ENCODE peak calls at places on chromosomes 7 and 10, in six cellular contexts. G is nephron progenitor cell, R is glutamatergic neuron, A is choroid plexus epithelial cell, N is thoracic aorta, X is endothelial cell. J is an unnamed sample.

GRCh38 chr10:33666686-33667480 is 332.4 kb upstream of the NRP1 start:
- DNase-seq in G (no peak), R (no peak), A (peak; percentile 47), N (no peak), X (no peak), J (no peak)

GRCh38 chr7:151752816-151753600 is 123.9 kb downstream of the PRKAG2 start:
- DNase-seq in G (no peak), R (no peak), A (peak; percentile 77), N (no peak), X (no peak), J (no peak)

GRCh38 chr10:28393956-28394568 is 91.2 kb upstream of the MPP7 start:
- DNase-seq in G (peak; percentile 74), R (peak; percentile 74), A (peak; percentile 78), N (peak; percentile 18), X (peak; percentile 70), J (no peak)

GRCh38 chr10:28913850-28914249 is 236.5 kb downstream of the BAMBI start:
- DNase-seq in G (no peak), R (no peak), A (no peak), N (no peak), X (no peak), J (no peak)

GRCh38 chr7:7565746-7566650 is 686 bp upstream of the MIOS start:
- DNase-seq in G (peak; percentile 14), R (no peak), A (no peak), N (no peak), X (peak; percentile 10), J (no peak)

GRCh38 chr7:68444042-68444441 is 1154.2 kb upstream of the AUTS2 start:
- DNase-seq in G (no peak), R (no peak), A (no peak), N (no peak), X (no peak), J (no peak)

GRCh38 chr10:24917493-24917892 is 34.9 kb downstream of the PRTFDC1 start:
- DNase-seq in G (no peak), R (no peak), A (no peak), N (no peak), X (no peak), J (no peak)

GRCh38 chr10:21194510-21194993 is 297.4 kb upstream of the NEBL start:
- DNase-seq in G (no peak), R (no peak), A (peak; percentile 81), N (no peak), X (no peak), J (no peak)

GRCh38 chr7:1227814-1228534 is 4.7 kb upstream of the UNCX start:
- DNase-seq in G (peak; percentile 43), R (no peak), A (no peak), N (no peak), X (no peak), J (no peak)

GRCh38 chr10:59580257-59580863 is 129.3 kb downstream of the SLC16A9 start:
- DNase-seq in G (no peak), R (no peak), A (peak; percentile 73), N (no peak), X (no peak), J (peak; percentile 17)
- TF ChIP-seq CTCF in G (peak; percentile 31), R (peak; percentile 26), A (peak; percentile 65), N (no peak), X (no peak), J (peak; percentile 47)

DNA sequence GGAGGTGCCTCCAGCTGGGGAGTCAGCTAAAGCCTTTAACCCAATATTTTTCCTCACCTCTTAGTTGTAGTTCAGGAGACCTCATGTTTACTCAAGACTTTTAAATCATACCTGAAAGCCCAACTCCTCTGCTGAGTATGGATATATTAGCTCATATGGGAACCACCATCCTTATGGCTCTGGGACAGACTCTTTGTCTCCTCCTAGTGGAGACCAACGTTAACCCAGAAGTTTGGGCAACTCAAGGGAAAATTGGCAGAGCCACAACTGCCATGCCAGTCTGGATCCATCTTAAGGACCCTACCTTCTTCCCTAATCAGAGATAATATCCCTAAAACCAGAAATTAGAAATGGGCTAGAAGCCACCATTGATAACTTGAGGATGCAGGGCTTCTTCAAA is 80.8 kb downstream of the TMEM106B start:
- DNase-seq in G (no peak), R (no peak), A (peak; percentile 36), N (no peak), X (no peak), J (no peak)
- TF ChIP-seq CTCF in G (no peak), R (no peak), A (peak; percentile 66), N (no peak), X (no peak), J (no peak)

GRCh38 chr10:12663863-12664262 is 314.5 kb downstream of the CAMK1D start:
- DNase-seq in G (no peak), R (no peak), A (no peak), N (no peak), X (no peak), J (no peak)

GRCh38 chr10:12658526-12658925 is 309.2 kb downstream of the CAMK1D start:
- DNase-seq in G (no peak), R (no peak), A (no peak), N (no peak), X (no peak), J (no peak)

GRCh38 chr10:12657489-12657888 is 308.1 kb downstream of the CAMK1D start:
- DNase-seq in G (no peak), R (no peak), A (no peak), N (no peak), X (no peak), J (no peak)

GRCh38 chr10:12659706-12660105 is 310.4 kb downstream of the CAMK1D start:
- DNase-seq in G (no peak), R (no peak), A (no peak), N (no peak), X (no peak), J (no peak)

GRCh38 chr10:12660812-12661211 is 311.5 kb downstream of the CAMK1D start:
- DNase-seq in G (no peak), R (no peak), A (no peak), N (no peak), X (no peak), J (no peak)
- TF ChIP-seq CTCF in G (no peak), R (no peak), A (no peak), N (no peak), X (no peak), J (no peak)

GRCh38 chr7:149209518-149210269 is 14.3 kb downstream of the ZNF282 start:
- DNase-seq in G (peak; percentile 60), R (peak; percentile 87), A (peak; percentile 88), N (no peak), X (peak; percentile 80), J (peak; percentile 68)
- TF ChIP-seq CTCF in G (peak; percentile 59), R (peak; percentile 78), A (peak; percentile 92), N (no peak), X (peak; percentile 71), J (peak; percentile 62)

DNA sequence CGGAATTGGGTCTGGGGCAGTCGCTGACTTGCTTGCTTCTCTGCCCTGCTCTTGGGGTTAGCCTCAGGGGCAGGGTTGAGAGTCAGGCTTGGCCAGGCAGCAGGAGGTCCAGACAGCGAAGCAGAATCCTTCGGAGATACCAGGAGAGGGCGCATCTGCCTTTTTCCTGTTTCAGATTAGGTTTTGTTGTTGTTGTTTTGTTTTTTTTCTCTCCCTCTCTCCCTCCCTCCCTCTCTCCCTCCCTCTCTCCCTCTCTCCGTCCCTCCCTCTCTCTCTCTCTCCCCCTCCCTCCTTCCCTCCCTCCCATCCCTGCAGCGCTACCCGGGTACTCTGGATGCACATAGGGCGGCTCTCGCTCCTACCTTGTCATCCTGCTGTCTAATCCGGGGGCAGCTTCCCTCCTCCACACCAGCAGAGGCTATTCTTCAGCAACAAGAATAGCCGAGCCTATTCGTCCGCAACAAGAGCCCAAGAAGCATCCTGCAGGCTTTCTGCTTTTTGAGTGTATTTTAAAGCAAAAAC is 758 bp upstream of the OPTN start:
- DNase-seq in G (peak; percentile 58), R (peak; percentile 67), A (peak; percentile 77), N (no peak), X (peak; percentile 46), J (peak; percentile 34)
- TF ChIP-seq CTCF in G (no peak), R (no peak), A (peak; percentile 73), N (no peak), X (no peak), J (peak; percentile 41)

GRCh38 chr7:78359836-78360235 is 561.3 kb downstream of the PHTF2 start:
- DNase-seq in G (no peak), R (no peak), A (no peak), N (no peak), X (no peak), J (no peak)

GRCh38 chr7:78367280-78367773 is 568.8 kb downstream of the PHTF2 start:
- DNase-seq in G (no peak), R (no peak), A (no peak), N (no peak), X (no peak), J (no peak)

GRCh38 chr7:78368781-78369180 is 570.2 kb downstream of the PHTF2 start:
- DNase-seq in G (no peak), R (no peak), A (no peak), N (no peak), X (no peak), J (no peak)

DNA sequence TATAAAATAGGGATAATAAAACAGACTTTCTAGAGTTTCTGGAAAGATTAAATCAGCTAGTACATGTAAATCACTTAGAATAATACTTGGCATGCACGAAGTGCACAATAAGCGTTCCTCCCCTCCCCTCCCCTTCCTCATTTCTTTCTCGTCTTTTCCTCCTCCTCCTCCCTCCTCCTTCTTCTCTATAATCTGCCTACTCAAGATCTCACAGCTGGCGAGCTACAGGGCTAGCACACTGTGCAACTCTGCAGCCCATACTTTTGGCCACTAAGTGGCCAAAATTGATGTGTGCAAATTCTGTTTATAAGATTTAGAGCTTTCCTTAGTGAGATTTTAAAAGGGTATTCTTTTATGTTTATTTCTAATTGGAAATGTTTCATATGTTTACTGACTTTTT is 565.3 kb downstream of the PHTF2 start:
- DNase-seq in G (no peak), R (no peak), A (no peak), N (no peak), X (no peak), J (no peak)
- TF ChIP-seq CTCF in G (no peak), R (no peak), A (no peak), N (no peak), X (no peak), J (no peak)

DNA sequence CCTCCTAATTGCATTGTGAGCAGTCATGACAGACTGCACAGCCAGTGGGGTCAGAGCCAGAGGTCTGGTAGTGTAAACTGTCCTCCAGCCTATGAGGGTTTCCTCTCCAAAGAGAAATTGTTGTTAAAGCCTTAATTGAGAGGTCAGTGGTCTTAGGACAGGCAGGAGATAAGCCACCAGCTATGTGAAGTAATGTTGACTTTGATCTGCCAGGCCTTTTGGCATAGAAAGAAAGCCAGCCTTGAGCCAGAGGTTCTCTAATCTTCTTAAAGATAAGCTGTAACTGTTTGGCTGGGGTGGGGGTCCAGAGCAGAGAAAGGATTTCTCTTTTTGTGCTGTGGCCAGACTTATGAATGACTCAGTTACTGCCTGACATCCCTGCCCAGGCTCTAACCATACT is 248.4 kb downstream of the WDR11 start:
- DNase-seq in G (no peak), R (no peak), A (no peak), N (no peak), X (no peak), J (no peak)
- TF ChIP-seq CTCF in G (no peak), R (no peak), A (no peak), N (no peak), X (no peak), J (no peak)

J was measured in D721Med.